ENCODE peak calls at places on chromosomes 11 and 22, in four cellular contexts. R is neural progenitor cell, O is A549, N is left lung. W is an unnamed sample.

GRCh38 chr22:37230673-37231405 is 13.2 kb downstream of the RAC2 start:
- DNase-seq in N (peak; percentile 30), R (no peak), O (no peak), W (no peak)

GRCh38 chr22:25488244-25489020 is 76.0 kb upstream of the GRK3 start:
- DNase-seq in R (no peak), N (peak; percentile 64), O (peak; percentile 13), W (peak; percentile 85)

GRCh38 chr11:19743622-19744021 is 31.0 kb downstream of the NAV2 start:
- DNase-seq in O (no peak), N (no peak), R (no peak), W (no peak)

GRCh38 chr11:17736921-17737817 is 2.6 kb downstream of the KCNC1 start:
- DNase-seq in N (no peak), R (no peak), O (no peak), W (no peak)

GRCh38 chr11:93741094-93741881 is at the start of the genes C11orf54 and TAF1D:
- DNase-seq in O (peak; percentile 75), N (peak; percentile 98), R (peak; percentile 99), W (peak; percentile 98)

GRCh38 chr11:87304350-87304749 is 266.6 kb downstream of the TMEM135 start:
- DNase-seq in N (no peak), O (no peak), R (no peak), W (no peak)

GRCh38 chr11:96204721-96205459 is 138.1 kb downstream of the MAML2 start:
- DNase-seq in N (no peak), O (no peak), R (no peak), W (no peak)

GRCh38 chr11:82536706-82537105 is 197.0 kb downstream of the FAM181B start:
- DNase-seq in R (no peak), N (no peak), O (no peak), W (no peak)

GRCh38 chr11:1310772-1311468 is 1.5 kb upstream of the TOLLIP start:
- DNase-seq in N (no peak), R (no peak), O (no peak), W (no peak)

GRCh38 chr11:75328426-75329277 is 22.8 kb downstream of the ARRB1 start:
- DNase-seq in N (peak; percentile 85), R (peak; percentile 76), O (peak; percentile 86), W (peak; percentile 69)

GRCh38 chr11:111730871-111731591 is 35.2 kb downstream of the PPP2R1B start:
- DNase-seq in O (no peak), R (no peak), N (no peak), W (peak; percentile 59)

GRCh38 chr22:47295226-47295901 is 532.9 kb downstream of the TBC1D22A start:
- DNase-seq in R (no peak), N (no peak), O (no peak), W (no peak)

GRCh38 chr22:48855593-48856307 is 971.9 kb downstream of the BRD1 start:
- DNase-seq in N (no peak), R (no peak), O (no peak), W (no peak)

GRCh38 chr11:62552465-62552782 is 5.8 kb upstream of the AHNAK start:
- DNase-seq in R (peak; percentile 53), N (no peak), O (no peak), W (peak; percentile 46)

GRCh38 chr22:29308791-29309262 is 2.4 kb downstream of the GAS2L1 start:
- DNase-seq in O (no peak), N (no peak), R (no peak), W (no peak)

GRCh38 chr11:44623716-44624491 is 58.4 kb downstream of the CD82 start:
- DNase-seq in N (peak; percentile 24), R (no peak), O (no peak), W (no peak)

GRCh38 chr11:11177156-11177808 is 175.8 kb downstream of the CSNK2A3 start:
- DNase-seq in N (no peak), R (no peak), O (no peak), W (no peak)

GRCh38 chr22:37019309-37020191 is at the start of the genes MPST and TST:
- DNase-seq in R (peak; percentile 93), N (peak; percentile 81), O (no peak), W (peak; percentile 95)

GRCh38 chr22:35315855-35316745 is 16.4 kb downstream of the TOM1 start:
- DNase-seq in N (peak; percentile 28), O (no peak), R (no peak), W (peak; percentile 84)

GRCh38 chr11:134589155-134589554 is 177.1 kb upstream of the B3GAT1 start:
- DNase-seq in N (no peak), R (no peak), O (no peak), W (no peak)

GRCh38 chr11:131595812-131596211 is 225.4 kb downstream of the NTM start:
- DNase-seq in N (no peak), R (no peak), O (no peak), W (no peak)

GRCh38 chr11:127345819-127346459 is 345.4 kb upstream of the KIRREL3 start:
- DNase-seq in O (peak; percentile 25), R (peak; percentile 70), N (no peak), W (peak; percentile 37)

GRCh38 chr11:130636672-130637463 is 188.4 kb downstream of the ADAMTS15 start:
- DNase-seq in R (no peak), O (peak; percentile 70), N (no peak), W (no peak)

GRCh38 chr11:118076754-118077281 is at the start of gene TMPRSS4:
- DNase-seq in N (peak; percentile 62), O (no peak), R (no peak), W (no peak)

GRCh38 chr11:71366076-71366475 is 82.1 kb downstream of the DHCR7 start:
- DNase-seq in N (no peak), R (no peak), O (no peak), W (no peak)

GRCh38 chr22:38657248-38657909 is 941 bp downstream of the CBY1 start:
- DNase-seq in O (peak; percentile 3), R (peak; percentile 32), N (no peak), W (no peak)

GRCh38 chr11:848988-849824 is 6.6 kb downstream of the TSPAN4 start:
- DNase-seq in R (peak; percentile 91), N (no peak), O (no peak), W (no peak)

GRCh38 chr22:50545522-50546325 is at the start of gene KLHDC7B:
- DNase-seq in O (no peak), R (no peak), N (no peak), W (no peak)

GRCh38 chr11:111634981-111635705 is 32.9 kb downstream of the SIK2 start:
- DNase-seq in R (no peak), N (no peak), O (no peak), W (no peak)

GRCh38 chr11:76291576-76292526 is 85.5 kb upstream of the WNT11 start:
- DNase-seq in O (no peak), N (no peak), R (no peak), W (no peak)

GRCh38 chr11:97786961-97787360 is 1233.8 kb upstream of the CNTN5 start:
- DNase-seq in O (no peak), N (no peak), R (no peak), W (no peak)

GRCh38 chr11:34570584-34570983 is 50.3 kb upstream of the EHF start:
- DNase-seq in O (no peak), N (no peak), R (no peak), W (no peak)

GRCh38 chr22:19714320-19715252 is at the start of gene SEPTIN5:
- DNase-seq in N (no peak), O (no peak), R (peak; percentile 52), W (peak; percentile 75)

GRCh38 chr11:6608011-6608410 is 4.0 kb downstream of the TAF10 start:
- DNase-seq in O (no peak), N (no peak), R (no peak), W (no peak)

GRCh38 chr11:34916014-34916809 is at the start of the genes APIP and PDHX:
- DNase-seq in N (peak; percentile 100), O (peak; percentile 90), R (peak; percentile 97), W (peak; percentile 99)

GRCh38 chr11:120710354-120711187 is 199.0 kb downstream of the GRIK4 start:
- DNase-seq in N (peak; percentile 59), R (peak; percentile 72), O (peak; percentile 4), W (no peak)

GRCh38 chr11:130847517-130847916 is 68.8 kb downstream of the SNX19 start:
- DNase-seq in O (peak; percentile 58), N (no peak), R (no peak), W (no peak)

DNA sequence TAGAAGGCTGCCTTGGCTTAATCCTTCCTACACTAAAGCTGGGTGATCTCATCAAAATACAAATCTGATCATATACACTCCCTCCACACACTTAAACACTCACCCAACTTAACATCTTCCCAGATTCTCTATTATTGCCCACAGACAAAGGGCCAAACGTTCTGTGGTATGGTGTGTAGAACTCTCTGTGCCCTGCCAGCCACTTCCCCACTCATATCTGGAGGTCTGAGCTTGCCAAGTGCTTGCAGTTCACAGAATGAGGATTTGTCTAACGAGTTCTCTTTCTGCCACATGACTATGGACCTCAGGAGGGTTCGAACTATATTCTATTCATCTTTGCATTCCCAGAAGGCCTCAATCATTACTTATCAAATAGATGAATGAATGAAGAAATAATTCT is 77.6 kb downstream of the MPPED2 start:
- DNase-seq in N (no peak), O (no peak), R (no peak), W (no peak)
- H3K27ac ChIP-seq in N (no peak overlapping the region), O (no peak overlapping the region), R (no peak overlapping the region), W (no peak overlapping the region)

GRCh38 chr22:44729391-44730012 is 22.9 kb upstream of the ARHGAP8 start:
- DNase-seq in R (no peak), N (peak; percentile 60), O (no peak), W (peak; percentile 90)
- H3K4me1 ChIP-seq in R (no peaks in the 10 kb centered on the region), N (peaks cover 9% of the 10 kb centered on the region), O (no peaks in the 10 kb centered on the region), W (no peaks in the 10 kb centered on the region)

GRCh38 chr11:64553554-64554201 is 37.3 kb upstream of the SLC22A12 start:
- DNase-seq in O (peak; percentile 60), N (peak; percentile 61), R (peak; percentile 72), W (peak; percentile 81)
- H3K9me3 ChIP-seq in O (no peaks in the 10 kb centered on the region), N (no peaks in the 10 kb centered on the region), R (no peaks in the 10 kb centered on the region), W (no peaks in the 10 kb centered on the region)

GRCh38 chr11:46642627-46643335 is 25.4 kb downstream of the ATG13 start:
- DNase-seq in N (no peak), O (no peak), R (no peak), W (no peak)

GRCh38 chr11:46639197-46639839 is 22.0 kb downstream of the ATG13 start:
- DNase-seq in N (no peak), R (no peak), O (no peak), W (no peak)

GRCh38 chr11:46637546-46637945 is 20.2 kb downstream of the ATG13 start:
- DNase-seq in O (no peak), R (no peak), N (no peak), W (no peak)

GRCh38 chr11:46641639-46642038 is 24.3 kb downstream of the ATG13 start:
- DNase-seq in N (no peak), O (no peak), R (no peak), W (no peak)

GRCh38 chr11:46640034-46640788 is 22.9 kb downstream of the ATG13 start:
- DNase-seq in R (no peak), N (no peak), O (no peak), W (no peak)
- H3K27ac ChIP-seq in R (no peak overlapping the region), N (no peak overlapping the region), O (no peak overlapping the region), W (no peak overlapping the region)

GRCh38 chr11:64025205-64025604 is 10.5 kb upstream of the FLRT1 start:
- DNase-seq in R (peak; percentile 62), N (no peak), O (no peak), W (no peak)
- H3K4me1 ChIP-seq in R (peaks cover 34% of the 10 kb centered on the region), N (peaks cover 5% of the 10 kb centered on the region), O (no peaks in the 10 kb centered on the region), W (peaks cover 3% of the 10 kb centered on the region)